ENCODE peak calls at places on chromosomes 3 and 15, in seven cellular contexts. R, N, L, H, Q, J and G are unnamed samples.

GRCh38 chr3:49260711-49261357 is 16.2 kb downstream of the C3orf62 start:
- DNase-seq in L (no peak), J (no peak), H (no peak), Q (no peak), N (no peak), R (peak; percentile 45), G (no peak)

GRCh38 chr3:111359261-111360030 is 182.6 kb upstream of the CD96 start:
- DNase-seq in Q (no peak), H (no peak), R (no peak), L (no peak), N (no peak), J (no peak), G (no peak)

GRCh38 chr3:19866751-19867347 is 67.2 kb downstream of the EFHB start:
- DNase-seq in N (peak; percentile 28), Q (peak; percentile 13), L (peak; percentile 60), J (no peak), H (peak; percentile 25), R (peak; percentile 58), G (peak; percentile 33)

GRCh38 chr3:195914648-195915473 is 6.5 kb upstream of the TNK2 start:
- DNase-seq in N (peak; percentile 99), R (peak; percentile 99), H (peak; percentile 86), Q (peak; percentile 93), J (no peak), L (peak; percentile 94), G (peak; percentile 95)

GRCh38 chr15:68739390-68740075 is 81.2 kb downstream of the ANP32A start:
- DNase-seq in H (no peak), J (no peak), Q (no peak), L (no peak), R (no peak), N (no peak), G (no peak)

GRCh38 chr3:106560451-106560966 is 691.7 kb upstream of the CBLB start:
- DNase-seq in H (no peak), Q (no peak), J (no peak), R (peak; percentile 95), L (no peak), N (peak; percentile 53), G (no peak)

GRCh38 chr3:29447946-29448632 is 167.2 kb downstream of the RBMS3 start:
- DNase-seq in L (no peak), H (no peak), J (no peak), N (no peak), Q (no peak), R (no peak), G (no peak)

GRCh38 chr15:29883126-29883525 is 60.9 kb upstream of the TJP1 start:
- DNase-seq in N (no peak), R (no peak), L (no peak), H (no peak), Q (no peak), J (no peak), G (no peak)

GRCh38 chr3:46890132-46890531 is 12.6 kb downstream of the PTH1R start:
- DNase-seq in H (no peak), L (no peak), R (no peak), Q (no peak), N (no peak), J (no peak), G (no peak)

GRCh38 chr3:163043074-163043473 is 1546.5 kb downstream of the OTOL1 start:
- DNase-seq in Q (no peak), N (no peak), H (no peak), L (no peak), R (peak; percentile 24), J (no peak), G (no peak)

GRCh38 chr3:194322701-194323174 is 28.4 kb downstream of the CPN2 start:
- DNase-seq in Q (no peak), L (no peak), H (no peak), R (peak; percentile 87), N (peak; percentile 92), J (no peak), G (no peak)

GRCh38 chr15:40902605-40903561 is 8.6 kb downstream of the VPS18 start:
- DNase-seq in H (no peak), Q (no peak), L (no peak), J (no peak), N (no peak), R (peak; percentile 42), G (no peak)

GRCh38 chr3:150925751-150926201 is 20.5 kb upstream of the MINDY4B start:
- DNase-seq in R (peak; percentile 16), Q (peak; percentile 69), H (peak; percentile 60), L (peak; percentile 80), J (peak; percentile 82), N (peak; percentile 70), G (peak; percentile 56)

GRCh38 chr3:127115691-127116351 is 77.1 kb upstream of the PRR23E start:
- DNase-seq in R (no peak), J (no peak), L (no peak), H (no peak), Q (no peak), N (no peak), G (no peak)